ENCODE peak calls at places on chromosome 20, in five cellular contexts. One of them, this sample, is unnamed.

GRCh38 chr20:7264137-7264536 is 496.7 kb downstream of the BMP2 start:
- DNase-seq in BJ: no peak
- DNase-seq in fibroblast of pulmonary artery: no peak
- DNase-seq in cardiac muscle cell: no peak
- DNase-seq in uterus: no peak
- DNase-seq in this sample: peak; percentile 73

GRCh38 chr20:62302341-62303048 is at the start of gene ADRM1:
- DNase-seq in fibroblast of pulmonary artery: peak; percentile 97
- DNase-seq in uterus: peak; percentile 97
- DNase-seq in BJ: peak; percentile 72
- DNase-seq in cardiac muscle cell: peak; percentile 98
- DNase-seq in this sample: peak; percentile 98

GRCh38 chr20:12063106-12063505 is 145.4 kb downstream of the BTBD3 start:
- DNase-seq in uterus: no peak
- DNase-seq in BJ: no peak
- DNase-seq in fibroblast of pulmonary artery: no peak
- DNase-seq in cardiac muscle cell: no peak
- DNase-seq in this sample: no peak

GRCh38 chr20:4683261-4683660 is 38.4 kb upstream of the PRND start:
- DNase-seq in cardiac muscle cell: no peak
- DNase-seq in BJ: no peak
- DNase-seq in uterus: no peak
- DNase-seq in fibroblast of pulmonary artery: no peak
- DNase-seq in this sample: no peak

GRCh38 chr20:56636701-56637100 is 7.6 kb downstream of the TFAP2C start:
- DNase-seq in uterus: no peak
- DNase-seq in BJ: peak; percentile 94
- DNase-seq in cardiac muscle cell: no peak
- DNase-seq in fibroblast of pulmonary artery: no peak
- DNase-seq in this sample: peak; percentile 74

GRCh38 chr20:16566080-16566479 is 7.2 kb downstream of the KIF16B start:
- DNase-seq in uterus: no peak
- DNase-seq in fibroblast of pulmonary artery: no peak
- DNase-seq in cardiac muscle cell: no peak
- DNase-seq in BJ: no peak
- DNase-seq in this sample: no peak

GRCh38 chr20:10511507-10512231 is 76.6 kb downstream of the SLX4IP start:
- DNase-seq in cardiac muscle cell: peak; percentile 97
- DNase-seq in fibroblast of pulmonary artery: peak; percentile 97
- DNase-seq in uterus: peak; percentile 85
- DNase-seq in BJ: peak; percentile 90
- DNase-seq in this sample: peak; percentile 95

GRCh38 chr20:35734777-35735649 is 7.0 kb downstream of the RBM39 start:
- DNase-seq in uterus: no peak
- DNase-seq in fibroblast of pulmonary artery: no peak
- DNase-seq in BJ: no peak
- DNase-seq in cardiac muscle cell: no peak
- DNase-seq in this sample: no peak

GRCh38 chr20:32626859-32627636 is 41.9 kb upstream of the NOL4L start:
- DNase-seq in cardiac muscle cell: no peak
- DNase-seq in BJ: no peak
- DNase-seq in fibroblast of pulmonary artery: no peak
- DNase-seq in uterus: no peak
- DNase-seq in this sample: no peak

GRCh38 chr20:38106461-38106860 is 58.6 kb downstream of the TGM2 start:
- DNase-seq in uterus: no peak
- DNase-seq in fibroblast of pulmonary artery: no peak
- DNase-seq in cardiac muscle cell: no peak
- DNase-seq in BJ: no peak
- DNase-seq in this sample: no peak
- TF ChIP-seq CTCF in uterus: no peak
- TF ChIP-seq CTCF in fibroblast of pulmonary artery: no peak
- TF ChIP-seq CTCF in cardiac muscle cell: no peak
- TF ChIP-seq CTCF in BJ: no peak
- TF ChIP-seq CTCF in this sample: no peak

DNA sequence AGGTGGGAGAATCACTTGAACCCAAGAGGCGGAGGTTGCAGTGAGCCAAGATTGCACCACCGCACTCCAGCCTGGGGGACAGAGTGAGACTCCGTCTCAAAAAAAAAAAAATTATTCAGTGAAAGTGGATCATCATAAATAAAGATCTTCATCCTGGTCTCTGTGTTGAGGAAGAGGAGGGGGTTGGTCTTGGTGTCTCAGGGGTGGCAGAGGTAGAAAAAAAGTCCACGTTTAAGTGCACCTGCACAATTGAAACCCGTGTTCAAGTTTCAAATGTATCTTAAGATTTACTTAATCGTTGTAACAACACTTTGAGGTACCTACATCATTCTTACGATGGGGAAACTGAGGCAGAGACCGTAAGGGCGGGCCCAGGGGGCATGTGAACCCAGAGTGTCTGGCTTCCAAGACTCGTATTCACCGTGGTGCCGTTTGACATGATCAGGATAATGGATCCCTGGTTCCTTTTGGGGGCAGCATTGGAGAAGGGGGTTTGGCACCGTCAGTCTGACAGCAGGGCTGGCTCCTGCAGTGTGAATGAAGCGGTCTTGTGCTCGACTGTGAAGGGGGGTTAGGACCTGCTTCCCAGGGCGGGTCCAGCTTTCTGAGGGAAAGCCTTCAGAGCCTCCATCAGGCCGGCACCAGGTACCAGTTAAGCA is 32.9 kb upstream of the ID1 start:
- DNase-seq in cardiac muscle cell: no peak
- DNase-seq in BJ: no peak
- DNase-seq in fibroblast of pulmonary artery: no peak
- DNase-seq in uterus: no peak
- DNase-seq in this sample: no peak
- H3K4me3 ChIP-seq in cardiac muscle cell: peak overlapping the region; percentile 17
- H3K4me3 ChIP-seq in BJ: no peak overlapping the region
- H3K4me3 ChIP-seq in fibroblast of pulmonary artery: peak overlapping the region; percentile 25
- H3K4me3 ChIP-seq in uterus: peak overlapping the region; percentile 48
- H3K4me3 ChIP-seq in this sample: no peak overlapping the region

GRCh38 chr20:50263831-50264230 is 73.2 kb downstream of the CEBPB start:
- DNase-seq in uterus: no peak
- DNase-seq in fibroblast of pulmonary artery: no peak
- DNase-seq in BJ: no peak
- DNase-seq in cardiac muscle cell: no peak
- DNase-seq in this sample: no peak

GRCh38 chr20:50258790-50259483 is 68.3 kb downstream of the CEBPB start:
- DNase-seq in BJ: no peak
- DNase-seq in uterus: no peak
- DNase-seq in fibroblast of pulmonary artery: no peak
- DNase-seq in cardiac muscle cell: no peak
- DNase-seq in this sample: no peak

GRCh38 chr20:50257860-50258259 is 67.2 kb downstream of the CEBPB start:
- DNase-seq in BJ: no peak
- DNase-seq in fibroblast of pulmonary artery: no peak
- DNase-seq in cardiac muscle cell: no peak
- DNase-seq in uterus: no peak
- DNase-seq in this sample: no peak

GRCh38 chr20:50259705-50260479 is 69.3 kb downstream of the CEBPB start:
- DNase-seq in uterus: no peak
- DNase-seq in cardiac muscle cell: no peak
- DNase-seq in BJ: no peak
- DNase-seq in fibroblast of pulmonary artery: no peak
- DNase-seq in this sample: no peak

GRCh38 chr20:50260480-50261221 is 70.0 kb downstream of the CEBPB start:
- DNase-seq in BJ: no peak
- DNase-seq in cardiac muscle cell: no peak
- DNase-seq in fibroblast of pulmonary artery: no peak
- DNase-seq in uterus: no peak
- DNase-seq in this sample: no peak
- TF ChIP-seq CTCF in BJ: no peak
- TF ChIP-seq CTCF in cardiac muscle cell: no peak
- TF ChIP-seq CTCF in fibroblast of pulmonary artery: no peak
- TF ChIP-seq CTCF in uterus: no peak
- TF ChIP-seq CTCF in this sample: no peak

GRCh38 chr20:43516251-43516824 is 8.8 kb downstream of the L3MBTL1 start:
- DNase-seq in uterus: no peak
- DNase-seq in BJ: no peak
- DNase-seq in fibroblast of pulmonary artery: no peak
- DNase-seq in cardiac muscle cell: no peak
- DNase-seq in this sample: peak; percentile 41
- H3K4me3 ChIP-seq in uterus: no peak overlapping the region
- H3K4me3 ChIP-seq in BJ: no peak overlapping the region
- H3K4me3 ChIP-seq in fibroblast of pulmonary artery: no peak overlapping the region
- H3K4me3 ChIP-seq in cardiac muscle cell: no peak overlapping the region
- H3K4me3 ChIP-seq in this sample: no peak overlapping the region

GRCh38 chr20:44093249-44093582 is 93.8 kb downstream of the JPH2 start:
- DNase-seq in BJ: no peak
- DNase-seq in cardiac muscle cell: no peak
- DNase-seq in fibroblast of pulmonary artery: no peak
- DNase-seq in uterus: no peak
- DNase-seq in this sample: no peak
- TF ChIP-seq CTCF in BJ: no peak
- TF ChIP-seq CTCF in cardiac muscle cell: no peak
- TF ChIP-seq CTCF in fibroblast of pulmonary artery: no peak
- TF ChIP-seq CTCF in uterus: no peak
- TF ChIP-seq CTCF in this sample: no peak

GRCh38 chr20:6231551-6231950 is 108.7 kb upstream of the FERMT1 start:
- DNase-seq in BJ: no peak
- DNase-seq in uterus: no peak
- DNase-seq in cardiac muscle cell: peak; percentile 66
- DNase-seq in fibroblast of pulmonary artery: peak; percentile 54
- DNase-seq in this sample: peak; percentile 53
- H3K4me3 ChIP-seq in BJ: no peak overlapping the region
- H3K4me3 ChIP-seq in uterus: no peak overlapping the region
- H3K4me3 ChIP-seq in cardiac muscle cell: no peak overlapping the region
- H3K4me3 ChIP-seq in fibroblast of pulmonary artery: no peak overlapping the region
- H3K4me3 ChIP-seq in this sample: no peak overlapping the region

This sample was measured in epithelial cell of esophagus.